ENCODE peak calls at places on chromosomes 2 and 18, in five cellular contexts. K is posterior vena cava, N is hippocampal formation, G is renal cortical epithelial cell, B is nephron progenitor cell. X is an unnamed sample.

GRCh38 chr2:158725496-158725895 is 69.6 kb upstream of the DAPL1 start:
- DNase-seq in G (no peak), N (peak), B (no peak), K (no peak), X (no peak)

GRCh38 chr2:236942554-236942953 is 143.1 kb upstream of the COPS8 start:
- DNase-seq in N (no peak), G (no peak), K (no peak), B (no peak), X (no peak)

GRCh38 chr2:86033751-86034680 is 71.7 kb downstream of the POLR1A start:
- DNase-seq in K (peak), G (no peak), B (no peak), N (no peak), X (no peak)

GRCh38 chr2:13492262-13492661 is 775.5 kb downstream of the TRIB2 start:
- DNase-seq in B (no peak), G (no peak), K (no peak), N (no peak), X (no peak)

GRCh38 chr2:11703700-11704099 is 33.7 kb upstream of the NTSR2 start:
- DNase-seq in B (no peak), G (peak), K (no peak), N (no peak), X (no peak)

GRCh38 chr2:30702694-30703093 is 104.6 kb downstream of the CAPN13 start:
- DNase-seq in G (no peak), B (no peak), K (no peak), N (no peak), X (no peak)

GRCh38 chr2:158999458-158999857 is 31.0 kb downstream of the TANC1 start:
- DNase-seq in K (no peak), N (no peak), G (no peak), B (no peak), X (no peak)

GRCh38 chr2:70515938-70516337 is 37.7 kb downstream of the TGFA start:
- DNase-seq in G (no peak), B (no peak), K (no peak), N (no peak), X (no peak)

GRCh38 chr18:78721986-78722385 is 257.6 kb upstream of the SALL3 start:
- DNase-seq in K (no peak), B (no peak), N (no peak), G (no peak), X (no peak)

GRCh38 chr18:63186934-63187574 is 132.5 kb downstream of the BCL2 start:
- DNase-seq in K (no peak), B (no peak), N (no peak), G (no peak), X (no peak)

GRCh38 chr2:71226391-71226964 is 425 bp downstream of the PAIP2B start:
- DNase-seq in K (peak), G (no peak), B (peak), N (peak), X (peak)

GRCh38 chr2:135142323-135142722 is 90.2 kb downstream of the RAB3GAP1 start:
- DNase-seq in K (no peak), N (no peak), G (no peak), B (no peak), X (no peak)

GRCh38 chr2:217479626-217480025 is 523.2 kb downstream of the TNS1 start:
- DNase-seq in G (peak), B (no peak), N (no peak), K (no peak), X (no peak)

GRCh38 chr2:105116348-105116747 is 78.5 kb downstream of the MRPS9 start:
- DNase-seq in B (no peak), K (no peak), N (no peak), G (no peak), X (no peak)

GRCh38 chr2:96342085-96342484 is 6.5 kb downstream of the NCAPH start:
- DNase-seq in K (no peak), B (no peak), N (no peak), G (peak), X (no peak)

GRCh38 chr2:148865515-148865914 is 9.5 kb upstream of the KIF5C start:
- DNase-seq in B (no peak), K (no peak), N (no peak), G (no peak), X (no peak)

GRCh38 chr2:182248898-182249297 is 177.9 kb downstream of the PDE1A start:
- DNase-seq in B (no peak), N (no peak), K (no peak), G (no peak), X (no peak)

GRCh38 chr2:54114936-54115283 is 505 bp upstream of the ACYP2 start:
- DNase-seq in G (no peak), K (no peak), N (no peak), B (no peak), X (no peak)

GRCh38 chr2:9228088-9228751 is 21.6 kb downstream of the ASAP2 start:
- DNase-seq in G (no peak), N (no peak), B (no peak), K (peak), X (no peak)

GRCh38 chr2:134764164-134764563 is 45.4 kb upstream of the TMEM163 start:
- DNase-seq in K (no peak), N (no peak), B (no peak), G (no peak), X (no peak)

GRCh38 chr18:49135871-49136270 is 185.1 kb upstream of the SMAD7 start:
- DNase-seq in K (no peak), G (peak), B (no peak), N (no peak), X (no peak)

GRCh38 chr18:47413327-47413726 is 161.9 kb upstream of the SKOR2 start:
- DNase-seq in B (no peak), K (no peak), N (no peak), G (no peak), X (no peak)

GRCh38 chr2:136117909-136118818 is at the start of gene CXCR4:
- DNase-seq in N (peak), G (peak), B (peak), K (peak), X (peak)

GRCh38 chr2:173119069-173119807 is 43.6 kb downstream of the MAP3K20 start:
- DNase-seq in N (no peak), B (no peak), K (peak), G (no peak), X (no peak)